ENCODE peak calls at places on chromosomes 7 and 10, in six cellular contexts. C, X, E, U, N and L are unnamed samples.

GRCh38 chr7:75986147-75986781 is 8.1 kb downstream of the TMEM120A start:
- DNase-seq in C (peak), X (peak), E (no peak), U (no peak), N (peak), L (no peak)

GRCh38 chr10:86646933-86647332 is 7.4 kb upstream of the OPN4 start:
- DNase-seq in C (no peak), X (no peak), E (peak), U (no peak), N (no peak), L (no peak)

GRCh38 chr7:26993816-26994810 is 101.7 kb downstream of the HOXA1 start:
- DNase-seq in C (no peak), X (no peak), E (peak), U (no peak), N (no peak), L (no peak)

GRCh38 chr7:156985101-156985967 is 25.1 kb downstream of the MNX1 start:
- DNase-seq in C (no peak), X (no peak), E (no peak), U (no peak), N (no peak), L (no peak)

GRCh38 chr7:137727413-137727812 is 119.4 kb downstream of the DGKI start:
- DNase-seq in C (no peak), X (no peak), E (no peak), U (no peak), N (no peak), L (no peak)

GRCh38 chr7:1597791-1598190 is 28.0 kb upstream of the PSMG3 start:
- DNase-seq in C (no peak), X (no peak), E (no peak), U (no peak), N (no peak), L (no peak)

GRCh38 chr7:45601816-45602540 is 27.8 kb downstream of the ADCY1 start:
- DNase-seq in C (peak), X (no peak), E (peak), U (no peak), N (no peak), L (no peak)

GRCh38 chr10:113993489-113993932 is 50.2 kb upstream of the ADRB1 start:
- DNase-seq in C (no peak), X (no peak), E (peak), U (peak), N (peak), L (no peak)

GRCh38 chr7:2936891-2937580 is 92.9 kb upstream of the GNA12 start:
- DNase-seq in C (no peak), X (peak), E (peak), U (no peak), N (peak), L (peak)
- TF ChIP-seq CTCF in C (no peak), X (no peak), E (no peak), U (no peak), N (no peak), L (no peak)

DNA sequence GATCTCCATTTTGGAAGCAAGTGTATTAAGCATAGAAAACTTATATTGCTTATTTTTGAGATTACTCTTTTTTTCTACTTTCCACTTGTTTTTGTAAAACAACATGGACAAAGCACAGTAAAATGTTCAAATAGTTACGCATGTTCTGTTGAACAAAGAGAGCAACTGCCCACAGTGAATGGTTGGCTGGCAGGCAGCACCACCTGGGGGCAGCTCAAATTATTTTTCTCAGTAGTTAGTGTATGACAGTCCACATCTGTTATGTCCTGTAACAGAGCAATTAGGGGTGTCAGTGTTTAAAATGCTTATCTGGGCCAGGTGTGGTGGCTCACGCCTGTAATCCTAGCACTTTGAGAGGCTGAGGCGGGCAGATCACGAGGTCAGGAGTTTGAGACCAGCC is 46.1 kb upstream of the CACUL1 start:
- DNase-seq in C (peak), X (no peak), E (no peak), U (no peak), N (no peak), L (no peak)
- TF ChIP-seq CTCF in C (peak), X (peak), E (peak), U (peak), N (peak), L (no peak)

GRCh38 chr7:155701972-155702544 is 57.6 kb downstream of the RBM33 start:
- DNase-seq in C (no peak), X (no peak), E (no peak), U (no peak), N (no peak), L (no peak)
- TF ChIP-seq CTCF in C (no peak), X (no peak), E (no peak), U (no peak), N (no peak), L (no peak)

DNA sequence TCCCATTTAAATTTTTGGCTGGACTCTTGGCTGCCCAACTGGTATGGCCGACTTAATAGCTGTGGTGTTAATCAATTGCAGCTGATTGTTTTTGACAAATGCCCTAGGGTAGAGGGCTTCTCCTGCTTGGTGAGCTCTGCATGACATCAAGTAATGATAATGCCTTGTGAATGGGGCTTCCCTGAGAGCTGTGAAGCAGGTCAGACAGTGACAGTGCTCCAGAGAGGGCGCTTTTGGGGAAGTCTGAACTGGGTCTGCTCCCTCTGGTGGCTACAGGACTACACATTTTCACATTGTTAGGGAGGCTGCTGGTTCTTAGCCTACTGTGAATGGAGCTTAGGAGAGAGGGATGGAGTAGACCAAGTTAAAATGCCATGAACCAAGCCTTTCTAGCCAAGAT is 98.8 kb downstream of the SDK1 start:
- DNase-seq in C (no peak), X (no peak), E (peak), U (no peak), N (no peak), L (no peak)
- TF ChIP-seq CTCF in C (no peak), X (no peak), E (peak), U (no peak), N (peak), L (no peak)

DNA sequence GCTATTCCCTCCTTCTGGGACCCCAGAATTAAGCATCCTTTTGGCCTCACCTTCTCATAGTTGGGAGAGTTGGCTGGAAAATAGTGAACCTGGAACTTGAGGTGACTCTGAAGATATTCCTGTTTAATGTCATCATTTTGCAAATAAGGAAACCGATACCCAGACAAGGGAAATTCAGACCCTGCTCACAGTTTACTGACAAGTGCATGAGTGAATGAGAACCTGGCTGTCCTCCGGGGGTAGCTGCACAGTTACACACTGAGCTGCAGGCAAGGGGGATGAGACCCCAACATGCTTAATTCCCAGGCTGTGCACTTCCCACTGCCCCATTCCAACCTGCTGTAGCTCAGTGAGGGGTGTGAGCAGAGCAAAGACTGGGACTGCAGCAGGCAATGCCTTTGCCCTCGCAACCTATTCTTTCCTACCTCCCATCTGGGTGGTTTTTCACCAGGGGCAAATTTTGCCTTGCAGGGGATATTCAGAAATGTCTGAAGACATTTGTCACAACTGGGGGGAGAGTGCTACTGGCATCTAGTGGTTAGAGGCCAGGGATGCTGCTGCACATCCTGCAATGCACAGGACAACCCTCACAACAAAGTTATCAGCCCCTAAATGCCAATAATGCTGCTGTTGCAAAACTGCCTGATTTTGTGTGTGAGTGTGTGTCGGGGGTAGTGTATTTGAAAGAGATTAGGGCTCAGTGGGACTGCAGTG is 136.2 kb downstream of the SORCS3 start:
- DNase-seq in C (no peak), X (no peak), E (peak), U (no peak), N (no peak), L (no peak)
- TF ChIP-seq CTCF in C (no peak), X (no peak), E (peak), U (no peak), N (peak), L (no peak)

GRCh38 chr10:93815304-93816091 is 57.8 kb downstream of the LGI1 start:
- DNase-seq in C (peak), X (no peak), E (peak), U (no peak), N (no peak), L (no peak)

GRCh38 chr10:93813507-93814465 is 56.0 kb downstream of the LGI1 start:
- DNase-seq in C (peak), X (peak), E (peak), U (peak), N (peak), L (peak)

GRCh38 chr10:93818086-93818485 is 60.4 kb downstream of the LGI1 start:
- DNase-seq in C (no peak), X (no peak), E (no peak), U (no peak), N (no peak), L (no peak)

GRCh38 chr10:93819520-93819919 is 61.8 kb downstream of the LGI1 start:
- DNase-seq in C (no peak), X (no peak), E (no peak), U (no peak), N (no peak), L (no peak)

DNA sequence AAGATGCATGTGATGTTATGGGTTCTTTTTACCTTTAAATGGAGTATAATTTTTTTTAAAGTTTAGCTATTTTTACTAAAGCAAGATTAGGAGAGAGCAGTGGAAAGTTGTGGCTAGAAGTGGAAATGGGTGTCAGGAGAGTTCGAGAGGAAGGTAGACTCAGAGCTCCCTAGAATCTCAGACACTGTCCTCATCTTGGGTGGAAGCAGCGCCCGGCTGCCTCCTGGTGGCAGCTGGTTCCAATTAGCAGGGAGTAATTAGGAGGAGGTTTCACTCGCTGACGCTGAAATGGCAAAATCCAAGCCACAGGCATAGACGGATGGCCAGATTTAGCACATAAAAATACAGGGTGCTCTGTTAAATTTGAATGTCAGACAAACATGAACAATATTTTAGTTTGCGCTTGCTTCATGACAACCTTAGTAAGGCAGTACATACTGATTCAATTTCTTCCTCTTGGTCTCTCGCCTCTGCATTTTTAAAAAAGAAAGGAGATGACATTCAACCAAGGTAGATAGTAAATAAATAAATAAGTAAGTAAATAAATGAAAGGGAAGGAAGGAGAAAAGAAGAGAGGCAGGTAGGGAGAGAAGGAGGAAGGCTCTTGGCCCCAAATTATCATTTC is 58.5 kb downstream of the LGI1 start:
- DNase-seq in C (peak), X (peak), E (peak), U (peak), N (peak), L (no peak)
- TF ChIP-seq CTCF in C (peak), X (peak), E (peak), U (peak), N (peak), L (no peak)

DNA sequence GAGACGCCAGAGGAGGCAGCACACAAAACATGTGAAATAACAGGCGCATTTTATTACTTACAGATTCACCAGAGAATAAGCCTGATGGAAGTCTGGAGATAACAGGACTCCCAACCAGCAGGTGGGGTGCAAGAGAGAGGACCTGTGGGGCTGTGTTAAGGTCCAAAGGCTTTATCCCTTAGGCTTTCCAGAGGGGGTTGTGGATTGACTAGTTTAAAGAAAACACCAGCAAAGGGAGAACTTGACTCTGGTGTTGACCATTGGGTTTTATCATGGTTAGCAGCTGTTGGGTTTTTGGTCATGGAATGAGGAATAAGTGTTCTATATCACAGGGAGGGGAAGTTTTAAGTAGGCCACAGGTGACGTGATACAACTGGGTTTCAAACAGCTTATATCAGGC is 1.6 kb upstream of the CRPPA start:
- DNase-seq in C (no peak), X (no peak), E (no peak), U (no peak), N (no peak), L (no peak)
- TF ChIP-seq CTCF in C (no peak), X (no peak), E (peak), U (no peak), N (no peak), L (no peak)